ENCODE peak calls at places on chromosomes 6 and 20, in ten cellular contexts. F, B, N, R, P, S, X, V, A and T are unnamed samples.

GRCh38 chr6:152129606-152130249 is 322.2 kb downstream of the ESR1 start:
- DNase-seq in R (peak; percentile 66), A (no peak), N (peak; percentile 71), V (no peak), B (no peak), X (no peak), S (peak; percentile 34), P (no peak), F (no peak), T (no peak)

GRCh38 chr20:1943267-1944002 is 48.2 kb downstream of the SIRPA start:
- DNase-seq in F (no peak), V (no peak), P (no peak), X (no peak), S (no peak), B (no peak), R (no peak), N (peak; percentile 29), A (peak; percentile 5), T (no peak)

GRCh38 chr20:22060610-22061009 is 355.1 kb downstream of the PAX1 start:
- DNase-seq in N (no peak), F (no peak), V (no peak), P (no peak), A (no peak), B (no peak), R (no peak), X (no peak), S (no peak), T (no peak)

GRCh38 chr6:15239606-15240364 is 6.1 kb upstream of the JARID2 start:
- DNase-seq in R (no peak), N (no peak), X (no peak), V (peak; percentile 49), F (no peak), S (no peak), A (no peak), B (no peak), P (no peak), T (no peak)

GRCh38 chr6:83464741-83465140 is 33.9 kb upstream of the ME1 start:
- DNase-seq in F (no peak), N (no peak), A (no peak), B (no peak), X (no peak), R (no peak), P (peak; percentile 53), S (no peak), V (no peak), T (peak; percentile 65)

GRCh38 chr6:73523434-73524123 is 2.7 kb upstream of the EEF1A1 start:
- DNase-seq in R (peak; percentile 94), A (peak; percentile 81), B (no peak), X (no peak), S (no peak), P (no peak), N (peak; percentile 57), F (peak; percentile 60), V (peak; percentile 57), T (peak; percentile 83)

GRCh38 chr6:46719099-46719498 is 16.1 kb downstream of the PLA2G7 start:
- DNase-seq in S (no peak), X (no peak), A (no peak), R (no peak), B (peak; percentile 61), V (no peak), P (no peak), F (no peak), N (peak; percentile 22), T (no peak)

GRCh38 chr6:36666726-36667591 is 11.6 kb upstream of the CDKN1A start:
- DNase-seq in S (peak; percentile 57), B (peak; percentile 93), F (peak; percentile 72), R (peak; percentile 86), V (peak; percentile 63), N (peak; percentile 97), A (peak; percentile 81), X (peak; percentile 36), P (no peak), T (peak; percentile 60)

GRCh38 chr6:43698584-43699349 is 11.2 kb upstream of the MRPS18A start:
- DNase-seq in N (peak; percentile 87), A (peak; percentile 26), X (peak; percentile 33), R (no peak), S (no peak), B (peak; percentile 27), F (no peak), P (peak; percentile 52), V (peak; percentile 78), T (no peak)

GRCh38 chr20:7859371-7859802 is 80.9 kb downstream of the HAO1 start:
- DNase-seq in R (no peak), V (peak; percentile 46), X (peak; percentile 52), P (peak; percentile 10), A (no peak), N (peak; percentile 80), S (no peak), F (peak; percentile 60), B (peak; percentile 58), T (no peak)

GRCh38 chr6:158999154-158999668 is 791 bp downstream of the RSPH3 start:
- DNase-seq in X (no peak), V (no peak), B (no peak), F (peak; percentile 31), P (no peak), A (no peak), S (no peak), N (peak; percentile 11), R (no peak), T (no peak)

GRCh38 chr6:132648356-132648755 is 10.6 kb downstream of the TAAR1 start:
- DNase-seq in F (no peak), B (peak; percentile 60), R (no peak), V (no peak), S (peak; percentile 0), A (no peak), P (no peak), N (peak; percentile 79), X (no peak), T (no peak)

GRCh38 chr6:77440206-77440976 is 22.9 kb downstream of the HTR1B start:
- DNase-seq in X (no peak), P (no peak), A (no peak), N (no peak), R (no peak), B (no peak), F (no peak), S (no peak), V (no peak), T (no peak)

GRCh38 chr6:170291271-170292110 is 613 bp upstream of the DLL1 start:
- DNase-seq in R (peak; percentile 89), V (peak; percentile 82), N (no peak), B (no peak), S (no peak), X (peak; percentile 72), P (no peak), F (peak; percentile 62), A (no peak), T (peak; percentile 77)

GRCh38 chr20:10067305-10067704 is 32.5 kb downstream of the ANKEF1 start:
- DNase-seq in F (no peak), R (no peak), A (no peak), X (no peak), V (no peak), S (no peak), N (no peak), P (no peak), B (no peak), T (no peak)

GRCh38 chr20:10531848-10532247 is 96.7 kb downstream of the SLX4IP start:
- DNase-seq in V (no peak), A (no peak), X (no peak), F (no peak), P (no peak), R (no peak), B (peak; percentile 90), S (no peak), N (peak; percentile 87), T (no peak)

GRCh38 chr6:24358219-24358821 is 461 bp upstream of the DCDC2 start:
- DNase-seq in S (no peak), V (no peak), F (peak; percentile 66), B (no peak), P (no peak), R (no peak), A (peak; percentile 48), N (no peak), X (no peak), T (peak; percentile 21)
- H3K4me3 ChIP-seq in S (no peak overlapping the region), V (no peak overlapping the region), F (peak overlapping the region; percentile 57), B (no peak overlapping the region), P (no peak overlapping the region), R (peak overlapping the region; percentile 45), A (no peak overlapping the region), N (peak overlapping the region; percentile 35), X (no peak overlapping the region), T (no peak overlapping the region)

GRCh38 chr6:37785002-37785687 is 34.4 kb upstream of the ZFAND3 start:
- DNase-seq in R (no peak), B (no peak), P (no peak), V (no peak), A (no peak), S (no peak), F (no peak), X (no peak), N (no peak), T (no peak)
- TF ChIP-seq CTCF in R (no peak), B (no peak), P (no peak), V (no peak), A (no peak), S (no peak), F (no peak), X (no peak), N (no peak), T (no peak)

DNA sequence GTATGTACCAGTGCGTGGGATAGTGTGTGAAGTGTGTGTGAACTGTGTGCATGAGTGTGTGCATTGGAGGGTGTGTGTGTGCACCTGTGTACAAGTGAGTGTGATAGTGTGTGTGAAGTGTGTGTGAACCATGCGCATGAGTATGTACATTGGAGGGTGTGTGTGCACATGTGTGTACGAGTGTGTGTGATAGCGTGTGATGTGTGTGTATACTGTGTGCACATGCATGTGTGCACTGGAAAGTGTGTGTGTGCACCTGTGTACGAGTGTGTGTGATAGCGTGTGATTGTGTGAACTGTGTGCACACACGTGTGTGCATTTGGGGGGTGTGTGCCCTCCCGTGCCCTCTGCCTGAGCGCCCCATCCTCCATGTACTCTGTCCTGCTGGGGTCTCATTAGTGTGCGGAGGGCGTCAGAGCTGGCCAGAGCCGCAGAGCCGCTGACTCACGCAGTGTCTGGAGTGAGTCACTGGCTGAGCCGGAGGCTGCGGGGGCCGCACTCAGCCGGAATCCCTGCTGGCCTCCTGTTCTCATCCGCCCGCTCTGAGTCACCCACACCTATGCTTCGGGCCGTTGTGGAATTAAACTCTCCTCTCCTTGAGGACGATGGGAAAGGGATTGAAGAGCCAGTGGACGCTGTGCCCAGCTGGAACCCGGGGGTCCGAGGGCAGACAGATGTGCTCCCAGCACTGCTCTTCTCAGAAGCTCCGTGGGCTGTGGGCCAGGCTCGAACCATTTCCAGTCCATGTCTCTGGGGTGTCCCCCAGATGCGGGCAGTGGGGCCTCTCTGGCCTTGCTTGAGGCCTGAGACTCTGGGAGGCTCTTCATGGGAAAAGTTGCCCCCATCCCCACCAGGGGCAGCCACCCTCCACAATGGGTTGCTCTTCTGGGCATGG is 27.3 kb upstream of the STX16 start:
- DNase-seq in P (no peak), V (peak; percentile 59), N (peak; percentile 90), A (peak; percentile 26), S (peak; percentile 74), F (peak; percentile 78), B (peak; percentile 96), R (peak; percentile 83), X (no peak), T (no peak)
- H3K4me3 ChIP-seq in P (no peak overlapping the region), V (no peak overlapping the region), N (no peak overlapping the region), A (no peak overlapping the region), S (no peak overlapping the region), F (no peak overlapping the region), B (peak overlapping the region; percentile 40), R (no peak overlapping the region), X (no peak overlapping the region), T (no peak overlapping the region)

DNA sequence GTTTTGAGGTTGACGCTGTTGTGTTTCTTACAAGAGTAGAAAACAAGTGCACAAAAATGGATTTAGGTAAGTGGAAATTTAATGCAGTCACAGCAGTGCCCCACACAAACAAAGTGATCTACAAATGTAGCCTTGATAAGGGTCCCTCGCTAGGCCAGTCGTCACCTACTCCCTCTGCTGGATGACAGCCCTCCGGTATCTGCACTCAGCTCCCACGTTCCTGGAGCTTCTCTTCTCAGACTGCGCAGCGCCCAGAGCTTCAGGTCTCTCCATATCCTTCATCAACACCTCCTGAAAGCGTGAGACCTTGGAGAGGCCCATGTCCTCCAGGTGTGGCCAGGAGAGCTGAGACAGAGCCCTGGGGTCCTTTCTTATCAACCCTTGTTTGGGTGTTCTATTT is 58.3 kb upstream of the MAP3K4 start:
- DNase-seq in N (no peak), S (no peak), A (no peak), B (no peak), P (no peak), V (no peak), X (peak; percentile 61), R (no peak), F (no peak), T (no peak)
- TF ChIP-seq CTCF in N (no peak), S (no peak), A (no peak), B (peak; percentile 53), P (no peak), V (no peak), X (peak; percentile 11), R (no peak), F (peak; percentile 41), T (no peak)